ENCODE peak calls at places on chromosome 9, in nine cellular contexts. One of them, this sample, is unnamed.

GRCh38 chr9:131308452-131308851 is 18.9 kb downstream of the PLPP7 start:
- DNase-seq in CD8-positive, alpha-beta T cell: no peak
- DNase-seq in stimulated activated CD8-positive, alpha-beta memory T cell treated with anti-CD3 and anti-CD28 coated beads, Interleukin-15, amount 100 ng/mL, for 24 hours: no peak
- DNase-seq in left ventricle myocardium superior: no peak
- DNase-seq in ovary: no peak
- DNase-seq in PC-9: no peak
- DNase-seq in NCI-H446: no peak
- DNase-seq in lower lobe of right lung: no peak
- DNase-seq in bronchial epithelial cell: no peak
- DNase-seq in this sample: no peak

GRCh38 chr9:37650873-37651768 is at the start of gene FRMPD1:
- DNase-seq in CD8-positive, alpha-beta T cell: peak
- DNase-seq in stimulated activated CD8-positive, alpha-beta memory T cell treated with anti-CD3 and anti-CD28 coated beads, Interleukin-15, amount 100 ng/mL, for 24 hours: peak
- DNase-seq in left ventricle myocardium superior: peak
- DNase-seq in ovary: peak
- DNase-seq in PC-9: peak
- DNase-seq in NCI-H446: no peak
- DNase-seq in lower lobe of right lung: peak
- DNase-seq in bronchial epithelial cell: peak
- DNase-seq in this sample: peak

GRCh38 chr9:91156451-91157234 is 205.1 kb downstream of the AUH start:
- DNase-seq in CD8-positive, alpha-beta T cell: no peak
- DNase-seq in stimulated activated CD8-positive, alpha-beta memory T cell treated with anti-CD3 and anti-CD28 coated beads, Interleukin-15, amount 100 ng/mL, for 24 hours: no peak
- DNase-seq in left ventricle myocardium superior: no peak
- DNase-seq in ovary: no peak
- DNase-seq in PC-9: no peak
- DNase-seq in NCI-H446: no peak
- DNase-seq in lower lobe of right lung: no peak
- DNase-seq in bronchial epithelial cell: peak
- DNase-seq in this sample: no peak

GRCh38 chr9:125747053-125747764 is at the start of gene PBX3:
- DNase-seq in CD8-positive, alpha-beta T cell: no peak
- DNase-seq in stimulated activated CD8-positive, alpha-beta memory T cell treated with anti-CD3 and anti-CD28 coated beads, Interleukin-15, amount 100 ng/mL, for 24 hours: no peak
- DNase-seq in left ventricle myocardium superior: peak
- DNase-seq in ovary: peak
- DNase-seq in PC-9: peak
- DNase-seq in NCI-H446: no peak
- DNase-seq in lower lobe of right lung: peak
- DNase-seq in bronchial epithelial cell: no peak
- DNase-seq in this sample: peak

GRCh38 chr9:96394832-96395496 is 11.5 kb upstream of the SLC35D2 start:
- DNase-seq in CD8-positive, alpha-beta T cell: no peak
- DNase-seq in stimulated activated CD8-positive, alpha-beta memory T cell treated with anti-CD3 and anti-CD28 coated beads, Interleukin-15, amount 100 ng/mL, for 24 hours: no peak
- DNase-seq in left ventricle myocardium superior: no peak
- DNase-seq in ovary: no peak
- DNase-seq in PC-9: no peak
- DNase-seq in NCI-H446: no peak
- DNase-seq in lower lobe of right lung: no peak
- DNase-seq in bronchial epithelial cell: no peak
- DNase-seq in this sample: no peak

GRCh38 chr9:125440411-125440810 is 178.8 kb downstream of the GAPVD1 start:
- DNase-seq in CD8-positive, alpha-beta T cell: no peak
- DNase-seq in stimulated activated CD8-positive, alpha-beta memory T cell treated with anti-CD3 and anti-CD28 coated beads, Interleukin-15, amount 100 ng/mL, for 24 hours: no peak
- DNase-seq in left ventricle myocardium superior: no peak
- DNase-seq in ovary: no peak
- DNase-seq in PC-9: no peak
- DNase-seq in NCI-H446: no peak
- DNase-seq in lower lobe of right lung: no peak
- DNase-seq in bronchial epithelial cell: no peak
- DNase-seq in this sample: no peak

GRCh38 chr9:16341176-16341575 is 529.3 kb downstream of the BNC2 start:
- DNase-seq in CD8-positive, alpha-beta T cell: no peak
- DNase-seq in stimulated activated CD8-positive, alpha-beta memory T cell treated with anti-CD3 and anti-CD28 coated beads, Interleukin-15, amount 100 ng/mL, for 24 hours: no peak
- DNase-seq in left ventricle myocardium superior: no peak
- DNase-seq in ovary: no peak
- DNase-seq in PC-9: no peak
- DNase-seq in NCI-H446: no peak
- DNase-seq in lower lobe of right lung: no peak
- DNase-seq in bronchial epithelial cell: no peak
- DNase-seq in this sample: no peak

GRCh38 chr9:12640021-12640587 is 53.1 kb upstream of the TYRP1 start:
- DNase-seq in CD8-positive, alpha-beta T cell: no peak
- DNase-seq in stimulated activated CD8-positive, alpha-beta memory T cell treated with anti-CD3 and anti-CD28 coated beads, Interleukin-15, amount 100 ng/mL, for 24 hours: no peak
- DNase-seq in left ventricle myocardium superior: no peak
- DNase-seq in ovary: no peak
- DNase-seq in PC-9: no peak
- DNase-seq in NCI-H446: peak
- DNase-seq in lower lobe of right lung: no peak
- DNase-seq in bronchial epithelial cell: peak
- DNase-seq in this sample: no peak

GRCh38 chr9:3441197-3441816 is 84.5 kb downstream of the RFX3 start:
- DNase-seq in CD8-positive, alpha-beta T cell: peak
- DNase-seq in stimulated activated CD8-positive, alpha-beta memory T cell treated with anti-CD3 and anti-CD28 coated beads, Interleukin-15, amount 100 ng/mL, for 24 hours: no peak
- DNase-seq in left ventricle myocardium superior: no peak
- DNase-seq in ovary: no peak
- DNase-seq in PC-9: peak
- DNase-seq in NCI-H446: peak
- DNase-seq in lower lobe of right lung: no peak
- DNase-seq in bronchial epithelial cell: peak
- DNase-seq in this sample: no peak

GRCh38 chr9:109013678-109014145 is 413 bp upstream of the CTNNAL1 start:
- DNase-seq in CD8-positive, alpha-beta T cell: no peak
- DNase-seq in stimulated activated CD8-positive, alpha-beta memory T cell treated with anti-CD3 and anti-CD28 coated beads, Interleukin-15, amount 100 ng/mL, for 24 hours: no peak
- DNase-seq in left ventricle myocardium superior: no peak
- DNase-seq in ovary: no peak
- DNase-seq in PC-9: no peak
- DNase-seq in NCI-H446: no peak
- DNase-seq in lower lobe of right lung: no peak
- DNase-seq in bronchial epithelial cell: peak
- DNase-seq in this sample: no peak

GRCh38 chr9:137798901-137799629 is 78.5 kb upstream of the CACNA1B start:
- DNase-seq in CD8-positive, alpha-beta T cell: no peak
- DNase-seq in stimulated activated CD8-positive, alpha-beta memory T cell treated with anti-CD3 and anti-CD28 coated beads, Interleukin-15, amount 100 ng/mL, for 24 hours: no peak
- DNase-seq in left ventricle myocardium superior: no peak
- DNase-seq in ovary: no peak
- DNase-seq in PC-9: no peak
- DNase-seq in NCI-H446: no peak
- DNase-seq in lower lobe of right lung: no peak
- DNase-seq in bronchial epithelial cell: no peak
- DNase-seq in this sample: peak

GRCh38 chr9:131728961-131729360 is 10.9 kb downstream of the RAPGEF1 start:
- DNase-seq in CD8-positive, alpha-beta T cell: peak
- DNase-seq in stimulated activated CD8-positive, alpha-beta memory T cell treated with anti-CD3 and anti-CD28 coated beads, Interleukin-15, amount 100 ng/mL, for 24 hours: no peak
- DNase-seq in left ventricle myocardium superior: no peak
- DNase-seq in ovary: no peak
- DNase-seq in PC-9: no peak
- DNase-seq in NCI-H446: no peak
- DNase-seq in lower lobe of right lung: no peak
- DNase-seq in bronchial epithelial cell: no peak
- DNase-seq in this sample: peak

GRCh38 chr9:136665704-136666363 is 3.1 kb downstream of the EGFL7 start:
- DNase-seq in CD8-positive, alpha-beta T cell: no peak
- DNase-seq in stimulated activated CD8-positive, alpha-beta memory T cell treated with anti-CD3 and anti-CD28 coated beads, Interleukin-15, amount 100 ng/mL, for 24 hours: no peak
- DNase-seq in left ventricle myocardium superior: no peak
- DNase-seq in ovary: no peak
- DNase-seq in PC-9: peak
- DNase-seq in NCI-H446: no peak
- DNase-seq in lower lobe of right lung: no peak
- DNase-seq in bronchial epithelial cell: no peak
- DNase-seq in this sample: no peak

GRCh38 chr9:78236511-78236950 is 656 bp downstream of the CEP78 start:
- DNase-seq in CD8-positive, alpha-beta T cell: no peak
- DNase-seq in stimulated activated CD8-positive, alpha-beta memory T cell treated with anti-CD3 and anti-CD28 coated beads, Interleukin-15, amount 100 ng/mL, for 24 hours: no peak
- DNase-seq in left ventricle myocardium superior: no peak
- DNase-seq in ovary: no peak
- DNase-seq in PC-9: no peak
- DNase-seq in NCI-H446: no peak
- DNase-seq in lower lobe of right lung: no peak
- DNase-seq in bronchial epithelial cell: peak
- DNase-seq in this sample: no peak

GRCh38 chr9:131015876-131016397 is 7.0 kb downstream of the LAMC3 start:
- DNase-seq in CD8-positive, alpha-beta T cell: no peak
- DNase-seq in stimulated activated CD8-positive, alpha-beta memory T cell treated with anti-CD3 and anti-CD28 coated beads, Interleukin-15, amount 100 ng/mL, for 24 hours: no peak
- DNase-seq in left ventricle myocardium superior: no peak
- DNase-seq in ovary: no peak
- DNase-seq in PC-9: no peak
- DNase-seq in NCI-H446: no peak
- DNase-seq in lower lobe of right lung: no peak
- DNase-seq in bronchial epithelial cell: no peak
- DNase-seq in this sample: no peak

GRCh38 chr9:12889402-12890106 is 114.7 kb downstream of the LURAP1L start:
- DNase-seq in CD8-positive, alpha-beta T cell: no peak
- DNase-seq in stimulated activated CD8-positive, alpha-beta memory T cell treated with anti-CD3 and anti-CD28 coated beads, Interleukin-15, amount 100 ng/mL, for 24 hours: no peak
- DNase-seq in left ventricle myocardium superior: no peak
- DNase-seq in ovary: no peak
- DNase-seq in PC-9: no peak
- DNase-seq in NCI-H446: no peak
- DNase-seq in lower lobe of right lung: no peak
- DNase-seq in bronchial epithelial cell: no peak
- DNase-seq in this sample: no peak

GRCh38 chr9:109064963-109065701 is 51.8 kb upstream of the CTNNAL1 start:
- DNase-seq in CD8-positive, alpha-beta T cell: no peak
- DNase-seq in stimulated activated CD8-positive, alpha-beta memory T cell treated with anti-CD3 and anti-CD28 coated beads, Interleukin-15, amount 100 ng/mL, for 24 hours: no peak
- DNase-seq in left ventricle myocardium superior: no peak
- DNase-seq in ovary: no peak
- DNase-seq in PC-9: peak
- DNase-seq in NCI-H446: no peak
- DNase-seq in lower lobe of right lung: no peak
- DNase-seq in bronchial epithelial cell: peak
- DNase-seq in this sample: no peak

GRCh38 chr9:125525846-125526619 is 181.0 kb downstream of the MAPKAP1 start:
- DNase-seq in CD8-positive, alpha-beta T cell: no peak
- DNase-seq in stimulated activated CD8-positive, alpha-beta memory T cell treated with anti-CD3 and anti-CD28 coated beads, Interleukin-15, amount 100 ng/mL, for 24 hours: no peak
- DNase-seq in left ventricle myocardium superior: peak
- DNase-seq in ovary: no peak
- DNase-seq in PC-9: no peak
- DNase-seq in NCI-H446: no peak
- DNase-seq in lower lobe of right lung: no peak
- DNase-seq in bronchial epithelial cell: no peak
- DNase-seq in this sample: no peak

GRCh38 chr9:133048595-133048994 is 13.2 kb upstream of the CEL start:
- DNase-seq in CD8-positive, alpha-beta T cell: no peak
- DNase-seq in stimulated activated CD8-positive, alpha-beta memory T cell treated with anti-CD3 and anti-CD28 coated beads, Interleukin-15, amount 100 ng/mL, for 24 hours: no peak
- DNase-seq in left ventricle myocardium superior: peak
- DNase-seq in ovary: no peak
- DNase-seq in PC-9: peak
- DNase-seq in NCI-H446: no peak
- DNase-seq in lower lobe of right lung: no peak
- DNase-seq in bronchial epithelial cell: peak
- DNase-seq in this sample: peak

GRCh38 chr9:134546231-134546731 is 95.3 kb upstream of the COL5A1 start:
- DNase-seq in CD8-positive, alpha-beta T cell: no peak
- DNase-seq in stimulated activated CD8-positive, alpha-beta memory T cell treated with anti-CD3 and anti-CD28 coated beads, Interleukin-15, amount 100 ng/mL, for 24 hours: no peak
- DNase-seq in left ventricle myocardium superior: peak
- DNase-seq in ovary: no peak
- DNase-seq in PC-9: no peak
- DNase-seq in NCI-H446: no peak
- DNase-seq in lower lobe of right lung: no peak
- DNase-seq in bronchial epithelial cell: no peak
- DNase-seq in this sample: peak

GRCh38 chr9:121784706-121785426 is 133.4 kb downstream of the DAB2IP start:
- DNase-seq in CD8-positive, alpha-beta T cell: no peak
- DNase-seq in stimulated activated CD8-positive, alpha-beta memory T cell treated with anti-CD3 and anti-CD28 coated beads, Interleukin-15, amount 100 ng/mL, for 24 hours: no peak
- DNase-seq in left ventricle myocardium superior: no peak
- DNase-seq in ovary: no peak
- DNase-seq in PC-9: no peak
- DNase-seq in NCI-H446: no peak
- DNase-seq in lower lobe of right lung: peak
- DNase-seq in bronchial epithelial cell: no peak
- DNase-seq in this sample: no peak